ENCODE peak calls at places on chromosomes 11 and 22, in five cellular contexts. L is uterus, C is SK-N-SH, D is heart left ventricle, A is transverse colon. K is an unnamed sample. For H3K4me1, the result is how much of the 10 kb centered on the place peaks cover.

GRCh38 chr22:26744892-26745808 is 87.8 kb downstream of the MIAT start:
- DNase-seq in D (no peak), A (peak), C (no peak), L (no peak), K (no peak)

GRCh38 chr11:65183201-65183891 is 1.6 kb downstream of the CAPN1 start:
- DNase-seq in D (no peak), L (no peak), C (no peak), A (peak), K (peak)

GRCh38 chr22:31604137-31604705 is 57.8 kb downstream of the PISD start:
- DNase-seq in D (no peak), C (no peak), A (no peak), L (no peak), K (no peak)

GRCh38 chr11:70497536-70498075 is 99.3 kb downstream of the CTTN start:
- DNase-seq in C (no peak), D (no peak), L (no peak), A (no peak), K (peak)

GRCh38 chr22:25153961-25154685 is 45.5 kb upstream of the CRYBB3 start:
- DNase-seq in L (peak), D (peak), C (peak), A (peak), K (no peak)

GRCh38 chr22:44357962-44358553 is 45.3 kb upstream of the SHISAL1 start:
- DNase-seq in A (peak), C (no peak), D (no peak), L (peak), K (peak)

GRCh38 chr22:27488456-27489224 is 312.9 kb downstream of the MN1 start:
- DNase-seq in A (no peak), D (no peak), C (peak), L (no peak), K (no peak)

GRCh38 chr22:50498322-50498861 is 9.1 kb downstream of the LMF2 start:
- DNase-seq in D (peak), A (peak), C (peak), L (no peak), K (no peak)

GRCh38 chr11:112292785-112293407 is 32.2 kb upstream of the PLET1 start:
- DNase-seq in L (peak), C (no peak), A (no peak), D (no peak), K (no peak)

GRCh38 chr11:8006349-8006977 is 19.3 kb downstream of the EIF3F start:
- DNase-seq in A (peak), C (peak), L (peak), D (peak), K (no peak)

GRCh38 chr11:77211594-77212251 is 83.7 kb downstream of the MYO7A start:
- DNase-seq in A (no peak), C (no peak), L (no peak), D (no peak), K (no peak)

GRCh38 chr11:102276302-102277182 is 40.7 kb upstream of the BIRC3 start:
- DNase-seq in A (no peak), L (no peak), C (no peak), D (no peak), K (no peak)

GRCh38 chr11:74822187-74822586 is 73.5 kb downstream of the RNF169 start:
- DNase-seq in C (no peak), A (no peak), D (no peak), L (peak), K (no peak)

GRCh38 chr22:42758929-42759629 is 38.4 kb upstream of the A4GALT start:
- DNase-seq in C (no peak), L (no peak), A (no peak), D (no peak), K (no peak)

GRCh38 chr11:66745356-66746235 is 16.6 kb upstream of the SPTBN2 start:
- DNase-seq in C (no peak), L (no peak), D (no peak), A (peak), K (peak)

GRCh38 chr22:44758354-44758969 is 6.1 kb downstream of the ARHGAP8 start:
- DNase-seq in A (no peak), D (no peak), C (peak), L (no peak), K (no peak)

GRCh38 chr22:49705631-49706352 is 121.9 kb downstream of the BRD1 start:
- DNase-seq in D (no peak), A (no peak), C (no peak), L (no peak), K (peak)

GRCh38 chr22:45703758-45704157 is 32.1 kb downstream of the ATXN10 start:
- DNase-seq in D (no peak), C (no peak), A (no peak), L (no peak), K (no peak)

GRCh38 chr22:42427211-42427610 is 5.0 kb downstream of the NFAM1 start:
- DNase-seq in L (no peak), C (no peak), D (no peak), A (no peak), K (no peak)

GRCh38 chr11:73139476-73140198 is 2.5 kb downstream of the FCHSD2 start:
- DNase-seq in C (no peak), A (no peak), L (no peak), D (no peak), K (no peak)

GRCh38 chr22:37546436-37547248 is 13.6 kb upstream of the CDC42EP1 start:
- DNase-seq in D (peak), L (no peak), C (no peak), A (peak), K (peak)

GRCh38 chr11:126336646-126337045 is 18.8 kb upstream of the ST3GAL4 start:
- DNase-seq in C (no peak), A (no peak), D (no peak), L (no peak), K (no peak)

GRCh38 chr11:78820722-78821121 is 246.1 kb upstream of the NARS2 start:
- DNase-seq in L (no peak), A (no peak), C (no peak), D (no peak), K (no peak)

GRCh38 chr11:75347781-75348613 is 3.5 kb downstream of the ARRB1 start:
- DNase-seq in A (no peak), D (no peak), L (peak), C (peak), K (no peak)

GRCh38 chr22:27152033-27152432 is 494.6 kb downstream of the MIAT start:
- DNase-seq in C (no peak), L (no peak), A (no peak), D (no peak), K (no peak)

GRCh38 chr22:29553391-29554224 is at the start of gene THOC5:
- DNase-seq in C (peak), L (peak), A (peak), D (peak), K (peak)

GRCh38 chr22:25514436-25514835 is 50.0 kb upstream of the GRK3 start:
- DNase-seq in L (no peak), D (no peak), A (no peak), C (no peak), K (no peak)

GRCh38 chr11:117816846-117817212 is 7.7 kb downstream of the FXYD2 start:
- DNase-seq in D (no peak), A (no peak), C (no peak), L (no peak), K (no peak)

GRCh38 chr11:117817213-117818035 is 7.1 kb downstream of the FXYD2 start:
- DNase-seq in A (peak), L (peak), C (peak), D (peak), K (peak)

GRCh38 chr11:117815262-117815803 is 9.2 kb downstream of the FXYD2 start:
- DNase-seq in D (no peak), A (peak), L (no peak), C (no peak), K (peak)

GRCh38 chr11:117814766-117815261 is 9.7 kb downstream of the FXYD2 start:
- DNase-seq in C (no peak), L (peak), D (no peak), A (peak), K (peak)

DNA sequence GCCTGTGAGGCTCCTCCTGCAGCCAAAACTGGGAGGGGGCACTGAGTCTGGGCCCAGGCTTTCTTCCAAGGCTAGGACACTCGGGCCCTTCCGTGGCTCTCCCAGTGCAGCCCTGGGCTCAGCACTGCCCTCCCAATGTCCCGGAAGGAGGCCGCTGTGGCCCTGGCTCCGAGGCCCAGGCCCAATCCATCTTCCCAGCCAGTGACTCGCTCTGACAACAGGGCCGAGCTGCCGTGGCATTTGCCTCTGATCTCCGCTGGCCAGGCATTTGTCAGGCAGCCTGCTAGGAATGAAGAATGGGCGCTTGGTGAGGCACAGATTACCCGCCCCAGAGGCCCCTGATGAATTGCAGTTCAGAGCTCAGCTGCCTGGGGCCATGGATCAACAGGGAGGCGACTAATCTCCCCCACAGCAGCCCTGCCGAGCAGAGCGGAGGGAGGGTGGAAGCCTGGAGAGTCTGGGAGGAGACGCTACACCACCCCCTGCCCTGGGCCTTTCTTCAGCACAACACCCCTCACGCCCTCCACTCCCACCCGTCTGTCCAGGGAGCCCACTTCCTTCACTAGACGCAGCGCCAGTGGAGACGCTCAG is 8.3 kb downstream of the FXYD2 start:
- DNase-seq in C (peak), D (no peak), L (no peak), A (no peak), K (no peak)
- TF ChIP-seq CTCF in C (no peak), D (no peak), L (no peak), A (no peak), K (no peak)

GRCh38 chr11:46524201-46524600 is 69.6 kb downstream of the AMBRA1 start:
- DNase-seq in A (peak), L (no peak), C (no peak), D (no peak), K (no peak)
- H3K4me1 ChIP-seq in A (half or more), L (under half), C (under half), D (half or more), K (under half)

GRCh38 chr22:23138584-23139469 is 3.0 kb downstream of the RSPH14 start:
- DNase-seq in C (no peak), L (no peak), A (no peak), D (no peak), K (no peak)
- H3K27ac ChIP-seq in C (no peak), L (no peak), A (peak), D (peak), K (no peak)

GRCh38 chr11:119634301-119634700 is 94.7 kb downstream of the NECTIN1 start:
- DNase-seq in D (no peak), C (no peak), A (no peak), L (no peak), K (peak)
- TF ChIP-seq CTCF in D (no peak), C (no peak), A (no peak), L (no peak), K (no peak)

DNA sequence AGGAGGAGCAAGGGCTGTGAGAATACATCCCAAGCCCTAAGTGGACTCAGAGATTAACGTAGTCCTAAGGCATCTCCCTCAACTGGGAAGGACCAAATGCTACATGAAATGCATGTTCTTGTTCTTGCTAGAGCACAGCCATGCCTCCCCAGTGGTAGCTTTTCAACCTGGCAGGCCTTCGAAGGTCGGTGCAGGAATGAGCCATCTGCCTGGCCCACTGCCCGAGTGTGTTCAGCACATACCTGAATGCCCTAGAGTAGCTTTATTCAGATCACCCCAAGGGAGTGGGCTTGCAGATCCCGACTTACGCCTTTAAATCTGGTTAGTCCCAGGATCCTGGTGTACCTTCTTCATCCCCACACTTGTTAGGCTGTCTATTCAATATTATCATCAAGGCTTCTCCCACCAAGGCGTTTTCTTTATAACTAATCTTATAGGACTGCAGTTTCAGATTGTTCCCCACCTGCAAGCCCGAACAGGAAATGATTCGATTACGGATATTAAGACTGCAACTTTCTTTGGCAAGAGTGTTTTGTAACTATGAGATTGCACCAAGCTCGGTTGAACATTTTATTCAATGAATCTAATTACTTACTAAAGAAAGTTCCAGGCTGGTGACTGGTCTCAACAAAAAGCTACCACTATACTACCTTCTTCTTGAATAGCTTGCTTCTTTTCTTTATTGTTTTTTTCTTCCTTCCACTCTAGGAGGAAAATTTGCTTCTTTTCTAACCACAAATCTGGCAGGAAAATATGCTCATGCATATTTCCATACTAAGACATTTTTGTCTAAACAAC is 115.6 kb downstream of the SGSM3 start:
- DNase-seq in C (no peak), A (no peak), D (no peak), L (no peak), K (no peak)
- H3K4me1 ChIP-seq in C (under half), A (under half), D (under half), L (under half), K (under half)

DNA sequence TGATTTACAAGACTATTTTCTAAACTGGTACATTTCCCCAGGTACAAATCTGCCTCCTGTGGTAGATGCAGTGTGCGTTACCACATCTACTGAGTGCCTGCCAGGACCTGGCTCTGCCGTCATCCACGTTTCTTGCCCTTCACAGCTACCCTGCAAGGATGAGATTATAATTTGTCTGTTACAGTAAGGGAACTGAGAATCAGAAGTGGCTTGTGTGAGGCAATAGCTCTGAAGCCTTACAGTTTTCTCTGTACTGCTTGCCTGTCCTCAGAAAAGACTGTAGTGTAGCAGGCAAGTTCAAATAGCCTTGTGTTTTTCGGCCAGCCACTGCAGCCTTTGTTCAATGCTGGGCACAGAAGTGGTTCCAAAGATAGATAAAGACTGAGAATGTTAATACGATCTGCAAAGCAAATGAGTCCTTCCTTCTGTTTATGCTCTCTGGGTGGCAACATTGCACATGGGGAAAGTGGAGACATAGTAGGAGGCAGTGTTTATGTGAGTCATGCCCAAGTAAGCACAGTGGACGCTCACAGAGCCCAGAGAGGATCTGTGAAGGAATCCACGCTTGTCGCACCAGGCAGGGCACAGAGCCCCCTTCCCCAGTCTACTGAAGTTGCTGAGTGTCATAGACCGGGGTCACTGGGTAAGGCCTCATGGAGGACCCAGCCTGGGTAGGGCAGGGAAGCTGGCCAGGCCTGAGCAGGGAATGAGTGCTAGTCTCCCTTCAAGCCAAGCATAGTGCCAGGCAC is 49.1 kb downstream of the MICAL2 start:
- DNase-seq in A (no peak), L (peak), C (no peak), D (no peak), K (no peak)
- H3K27ac ChIP-seq in A (peak), L (peak), C (peak), D (peak), K (peak)

DNA sequence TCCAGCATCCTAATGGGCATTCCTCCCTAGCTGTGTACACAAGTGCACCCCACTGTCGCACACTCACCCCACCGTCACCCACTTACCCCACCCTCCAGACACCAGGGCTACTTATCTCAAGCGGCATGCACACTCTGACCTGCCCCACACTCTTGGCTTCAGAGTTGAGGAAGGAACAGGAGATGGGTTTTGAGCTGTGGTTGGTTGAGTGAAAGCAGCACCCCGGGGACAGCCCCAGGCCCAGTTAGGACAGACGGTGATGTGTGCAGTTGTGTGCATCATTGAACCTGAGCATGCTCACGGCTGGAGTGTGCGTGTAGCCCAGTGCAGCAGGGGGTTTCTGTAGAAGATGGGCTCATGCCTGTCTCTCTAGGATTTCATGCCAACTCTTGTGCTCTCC is 32.5 kb downstream of the AHNAK start:
- DNase-seq in A (no peak), D (no peak), L (no peak), C (no peak), K (no peak)
- TF ChIP-seq CTCF in A (no peak), D (no peak), L (no peak), C (no peak), K (no peak)